ENCODE peak calls at places on chromosomes 1 and 21, in four cellular contexts. T is kidney tubule cell, M is heart right ventricle, Z is astrocyte of the spinal cord. H is an unnamed sample.

GRCh38 chr1:88877382-88877825 is 14.0 kb downstream of the GTF2B start:
- DNase-seq in T (peak), M (no peak), Z (peak), H (no peak)

GRCh38 chr1:65904681-65905083 is 112.0 kb downstream of the PDE4B start:
- DNase-seq in T (no peak), M (no peak), Z (no peak), H (no peak)

GRCh38 chr21:17050646-17051045 is 462.2 kb upstream of the CXADR start:
- DNase-seq in T (peak), M (no peak), Z (no peak), H (no peak)

GRCh38 chr1:51946300-51946699 is 44.2 kb downstream of the RAB3B start:
- DNase-seq in T (peak), M (no peak), Z (peak), H (no peak)

GRCh38 chr1:247415423-247416361 is at the start of gene NLRP3:
- DNase-seq in T (peak), M (no peak), Z (no peak), H (no peak)

GRCh38 chr1:195637474-195637873 is 970.8 kb downstream of the KCNT2 start:
- DNase-seq in T (no peak), M (no peak), Z (no peak), H (no peak)

GRCh38 chr1:173411835-173412742 is 65.0 kb upstream of the PRDX6 start:
- DNase-seq in T (peak), M (no peak), Z (peak), H (no peak)

GRCh38 chr1:5620997-5621396 is 371.2 kb downstream of the NPHP4 start:
- DNase-seq in T (peak), M (no peak), Z (no peak), H (no peak)

GRCh38 chr1:25889470-25889869 is 14.0 kb upstream of the PAQR7 start:
- DNase-seq in T (no peak), M (no peak), Z (no peak), H (no peak)

GRCh38 chr1:177256153-177256814 is 85.5 kb downstream of the BRINP2 start:
- DNase-seq in T (peak), M (peak), Z (peak), H (no peak)

GRCh38 chr1:185720633-185721272 is 13.4 kb upstream of the HMCN1 start:
- DNase-seq in T (peak), M (no peak), Z (peak), H (no peak)

GRCh38 chr1:78617615-78618026 is 2.6 kb upstream of the IFI44L start:
- DNase-seq in T (peak), M (peak), Z (peak), H (no peak)

GRCh38 chr1:38154089-38154470 is 107.5 kb upstream of the POU3F1 start:
- DNase-seq in T (no peak), M (no peak), Z (no peak), H (no peak)

GRCh38 chr1:5780324-5780716 is 211.9 kb downstream of the NPHP4 start:
- DNase-seq in T (no peak), M (no peak), Z (no peak), H (no peak)

GRCh38 chr1:36133484-36133883 is 8.5 kb upstream of the COL8A2 start:
- DNase-seq in T (peak), M (no peak), Z (peak), H (no peak)

GRCh38 chr1:1432951-1433803 is 2.3 kb upstream of the VWA1 start:
- DNase-seq in T (peak), M (peak), Z (no peak), H (no peak)

GRCh38 chr1:54253480-54253879 is 53.5 kb downstream of the MRPL37 start:
- DNase-seq in T (peak), M (no peak), Z (peak), H (no peak)

GRCh38 chr1:234683856-234684632 is 74.1 kb upstream of the IRF2BP2 start:
- DNase-seq in T (peak), M (no peak), Z (peak), H (peak)

H was measured in NK-92 treated with Interleukin-12 subunit alpha and Interleukin-12 subunit beta, amount 100 ng/mL, for 24 hours.